ENCODE peak calls at places on chromosomes 2 and 18, in six cellular contexts. O is activated T-helper 1 cell treated with anti-CD3 and anti-CD28 coated beads, Interleukin-2, amount 50 U/mL, for 16 hours; Z is activated CD4-positive, alpha-beta T cell treated with anti-CD3 and anti-CD28 coated beads, Interleukin-2, amount 50 U/mL, for 24 hours; N is hypothalamus; V is Peyer's patch; M is stimulated activated naive CD4-positive, alpha-beta T cell. E is an unnamed sample.

GRCh38 chr18:79875931-79876461 is 75.5 kb downstream of the SLC66A2 start:
- DNase-seq in O (no peak), Z (no peak), N (no peak), V (no peak), M (no peak), E (no peak)

GRCh38 chr18:46393230-46393629 is 263.8 kb downstream of the LOXHD1 start:
- DNase-seq in O (no peak), Z (no peak), N (no peak), V (no peak), M (no peak), E (no peak)

GRCh38 chr18:39959839-39960238 is 1995.2 kb upstream of the PIK3C3 start:
- DNase-seq in O (no peak), Z (no peak), N (no peak), V (no peak), M (no peak), E (no peak)

GRCh38 chr2:189208254-189208653 is 28.7 kb upstream of the COL5A2 start:
- DNase-seq in O (no peak), Z (no peak), N (no peak), V (no peak), M (no peak), E (no peak)

GRCh38 chr2:150473767-150474166 is 13.7 kb downstream of the RND3 start:
- DNase-seq in O (no peak), Z (no peak), N (no peak), V (no peak), M (no peak), E (peak)

GRCh38 chr2:61658841-61659780 is 121.0 kb upstream of the XPO1 start:
- DNase-seq in O (no peak), Z (no peak), N (no peak), V (no peak), M (no peak), E (peak)

GRCh38 chr18:47251289-47252120 is at the start of gene SKOR2:
- DNase-seq in O (no peak), Z (no peak), N (no peak), V (no peak), M (no peak), E (peak)

GRCh38 chr2:62672601-62673000 is 32.9 kb upstream of the EHBP1 start:
- DNase-seq in O (no peak), Z (no peak), N (no peak), V (no peak), M (no peak), E (peak)

GRCh38 chr2:86417961-86418360 is 23.2 kb upstream of the KDM3A start:
- DNase-seq in O (no peak), Z (no peak), N (no peak), V (no peak), M (no peak), E (peak)

GRCh38 chr18:59063300-59063895 is 76.3 kb upstream of the SEC11C start:
- DNase-seq in O (no peak), Z (no peak), N (no peak), V (no peak), M (no peak), E (no peak)

GRCh38 chr2:29455202-29455885 is 340.1 kb downstream of the CLIP4 start:
- DNase-seq in O (no peak), Z (no peak), N (peak), V (no peak), M (no peak), E (no peak)